ENCODE peak calls at places on chromosomes 6 and 20, in eight cellular contexts. I, X, Y, T, N, K, Z and D are unnamed samples. For H3K36me3, the result is how much of the 10 kb centered on the place peaks cover.

GRCh38 chr6:134171517-134171916 is 119.1 kb upstream of the SLC2A12 start:
- DNase-seq in I (no peak), X (no peak), Y (no peak), T (no peak), N (no peak), K (no peak), Z (no peak), D (no peak)

GRCh38 chr6:39048481-39049399 is at the start of gene GLP1R:
- DNase-seq in I (no peak), X (no peak), Y (no peak), T (no peak), N (no peak), K (no peak), Z (no peak), D (no peak)

GRCh38 chr6:142561511-142562265 is 259.9 kb downstream of the ADGRG6 start:
- DNase-seq in I (no peak), X (no peak), Y (no peak), T (no peak), N (no peak), K (no peak), Z (no peak), D (no peak)

GRCh38 chr6:97919046-97919445 is 636.0 kb upstream of the MMS22L start:
- DNase-seq in I (no peak), X (no peak), Y (no peak), T (no peak), N (no peak), K (no peak), Z (no peak), D (no peak)

GRCh38 chr20:57977141-57977540 is 251.3 kb downstream of the ANKRD60 start:
- DNase-seq in I (no peak), X (no peak), Y (no peak), T (no peak), N (no peak), K (no peak), Z (no peak), D (no peak)

GRCh38 chr20:38726849-38727601 is 2.7 kb downstream of the SLC32A1 start:
- DNase-seq in I (no peak), X (peak), Y (peak), T (no peak), N (no peak), K (no peak), Z (no peak), D (no peak)

GRCh38 chr6:3345836-3346235 is 87.1 kb downstream of the PSMG4 start:
- DNase-seq in I (no peak), X (no peak), Y (no peak), T (no peak), N (no peak), K (no peak), Z (no peak), D (no peak)

GRCh38 chr20:55740076-55740475 is 265.2 kb downstream of the CBLN4 start:
- DNase-seq in I (no peak), X (no peak), Y (no peak), T (no peak), N (no peak), K (no peak), Z (no peak), D (no peak)

GRCh38 chr6:170085475-170086401 is 205.1 kb downstream of the DLL1 start:
- DNase-seq in I (peak), X (peak), Y (no peak), T (no peak), N (peak), K (peak), Z (no peak), D (no peak)

GRCh38 chr20:44904377-44904776 is 5.5 kb upstream of the PABPC1L start:
- DNase-seq in I (no peak), X (no peak), Y (no peak), T (no peak), N (no peak), K (no peak), Z (no peak), D (no peak)
- H3K36me3 ChIP-seq in I (under half), X (under half), Y (half or more), T (under half), N (under half), K (half or more), Z (half or more), D (under half)

DNA sequence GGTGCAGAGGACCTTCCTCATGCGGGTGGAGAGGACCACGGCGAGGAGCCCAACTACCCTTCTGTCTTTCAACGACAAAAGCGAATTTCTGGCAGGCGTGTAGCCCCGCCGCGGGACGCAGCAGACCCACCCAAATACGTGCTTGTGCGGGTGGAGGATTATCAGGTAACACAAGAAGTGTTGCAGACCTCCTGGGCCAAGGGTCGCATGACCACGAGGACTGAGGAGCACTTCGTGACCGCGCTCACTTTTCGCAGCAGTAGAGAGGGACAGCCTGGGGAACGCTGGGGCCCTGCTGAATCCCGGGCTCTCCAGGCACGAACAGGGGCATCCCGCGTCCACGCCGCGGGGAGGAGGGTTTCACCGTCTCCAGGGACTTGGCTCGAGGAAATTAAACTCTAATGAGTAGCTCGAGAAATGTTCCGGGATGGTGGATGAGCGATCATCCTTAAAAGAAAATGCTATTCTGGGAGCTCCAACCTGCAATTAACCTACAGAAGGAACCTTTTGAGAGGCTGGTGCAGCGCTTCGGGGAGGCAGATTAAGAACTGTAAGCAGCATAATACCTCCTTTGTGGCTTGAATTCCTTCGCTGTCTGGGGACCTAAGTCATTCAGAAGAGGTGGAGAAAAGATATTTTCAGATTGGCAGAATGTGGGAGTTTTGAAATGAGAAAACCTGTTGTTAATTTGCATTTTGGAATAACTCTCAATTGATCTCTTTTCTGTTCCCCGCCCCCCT is 828 bp downstream of the C6orf141 start:
- DNase-seq in I (no peak), X (peak), Y (no peak), T (peak), N (peak), K (no peak), Z (peak), D (no peak)
- H3K27ac ChIP-seq in I (no peak), X (peak), Y (no peak), T (no peak), N (no peak), K (no peak), Z (peak), D (no peak)

DNA sequence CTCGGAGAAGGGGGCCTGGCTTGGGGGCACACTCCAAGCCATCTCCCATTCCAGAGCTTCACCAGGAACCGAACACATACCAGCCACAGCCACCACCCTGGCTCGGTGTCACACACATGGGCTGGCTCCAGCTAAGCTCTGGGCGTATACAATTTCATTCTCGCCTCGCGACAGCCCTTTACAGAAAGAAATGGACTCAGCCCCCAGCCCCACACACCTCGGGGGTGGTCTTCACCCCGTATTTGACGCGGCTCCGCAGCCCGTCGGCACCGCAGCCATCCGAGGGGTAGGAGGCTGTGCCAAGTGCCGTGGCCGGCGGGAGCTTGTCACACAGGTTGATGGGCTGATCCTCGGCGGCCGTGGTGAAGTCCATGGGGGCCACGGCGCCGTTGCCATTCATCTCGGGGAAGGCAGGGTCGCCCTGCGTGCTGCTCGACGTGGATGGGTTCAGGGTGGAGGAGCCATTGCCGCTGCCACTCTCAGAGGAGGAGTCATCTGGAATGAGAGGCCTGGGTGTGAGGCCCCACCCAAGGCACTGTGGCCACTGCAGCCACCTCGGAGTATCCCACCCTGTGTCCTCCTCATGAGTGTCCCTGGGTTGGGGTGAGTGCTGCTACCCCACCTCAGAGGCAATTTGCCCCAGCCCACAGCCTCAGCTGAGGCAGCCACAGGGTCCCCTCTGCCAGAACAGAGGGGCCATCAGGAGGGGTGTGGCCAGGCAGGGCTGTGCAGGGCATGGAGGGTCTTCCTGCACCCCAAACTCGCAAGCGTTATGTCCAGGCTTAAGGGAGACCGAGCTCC is 98.0 kb downstream of the ASXL1 start:
- DNase-seq in I (no peak), X (no peak), Y (no peak), T (no peak), N (no peak), K (no peak), Z (no peak), D (no peak)
- H3K36me3 ChIP-seq in I (under half), X (under half), Y (under half), T (under half), N (under half), K (under half), Z (under half), D (under half)

DNA sequence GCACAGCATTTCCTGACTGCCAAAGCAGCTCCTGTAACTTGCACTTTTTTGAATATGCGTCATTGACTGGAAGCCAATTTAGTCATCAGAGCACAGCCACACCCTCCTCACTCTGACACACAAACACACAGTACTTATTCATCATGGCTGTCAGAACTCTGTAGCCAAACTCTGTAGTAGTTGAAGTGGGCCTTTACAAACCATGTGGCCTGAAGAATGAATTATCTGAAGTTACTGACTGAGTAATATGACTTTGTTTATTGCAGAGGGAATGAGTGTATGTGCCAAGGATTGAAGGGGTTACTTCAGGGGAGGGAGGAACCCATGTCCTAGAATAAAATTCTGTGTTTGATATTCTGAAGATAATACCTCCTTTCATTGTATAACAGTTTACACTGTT is 102.7 kb downstream of the FIG4 start:
- DNase-seq in I (no peak), X (no peak), Y (no peak), T (peak), N (no peak), K (peak), Z (peak), D (peak)
- H3K27ac ChIP-seq in I (peak), X (no peak), Y (no peak), T (peak), N (no peak), K (peak), Z (peak), D (peak)

DNA sequence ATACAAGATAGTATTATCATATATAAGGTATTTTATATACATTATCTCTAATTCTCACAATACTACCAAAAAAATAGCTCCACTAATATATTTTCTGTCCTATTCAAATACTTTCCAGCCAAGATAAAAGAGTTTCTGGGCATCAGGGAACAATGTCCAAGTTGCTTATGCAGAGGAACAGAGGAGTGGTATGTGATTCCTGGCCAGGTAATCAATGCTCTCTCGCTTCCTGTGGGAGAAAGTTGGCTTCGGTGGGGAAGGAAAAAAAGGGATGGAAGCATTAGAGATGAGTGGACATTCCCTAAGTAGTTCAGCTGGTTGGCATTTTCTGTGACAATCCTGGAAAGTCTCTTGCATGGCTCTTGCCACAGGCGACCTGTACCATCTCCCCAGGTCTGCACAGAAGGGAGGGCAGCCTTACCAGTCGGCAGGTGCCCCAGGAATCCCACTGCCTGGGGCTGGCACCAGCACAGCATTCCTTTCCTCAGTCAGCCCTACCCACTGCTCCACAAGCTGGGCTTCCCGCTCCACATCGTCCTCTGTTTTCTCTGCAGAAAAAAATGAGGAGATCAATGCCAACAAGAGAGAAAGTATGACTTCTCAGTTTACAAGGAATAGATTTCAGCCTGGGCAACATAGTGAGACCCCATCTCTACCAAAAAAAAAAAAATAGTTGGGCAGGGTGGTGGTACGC is 78.5 kb upstream of the NUP153 start:
- DNase-seq in I (no peak), X (no peak), Y (no peak), T (no peak), N (no peak), K (no peak), Z (no peak), D (no peak)
- H3K36me3 ChIP-seq in I (under half), X (under half), Y (under half), T (under half), N (under half), K (half or more), Z (under half), D (under half)

DNA sequence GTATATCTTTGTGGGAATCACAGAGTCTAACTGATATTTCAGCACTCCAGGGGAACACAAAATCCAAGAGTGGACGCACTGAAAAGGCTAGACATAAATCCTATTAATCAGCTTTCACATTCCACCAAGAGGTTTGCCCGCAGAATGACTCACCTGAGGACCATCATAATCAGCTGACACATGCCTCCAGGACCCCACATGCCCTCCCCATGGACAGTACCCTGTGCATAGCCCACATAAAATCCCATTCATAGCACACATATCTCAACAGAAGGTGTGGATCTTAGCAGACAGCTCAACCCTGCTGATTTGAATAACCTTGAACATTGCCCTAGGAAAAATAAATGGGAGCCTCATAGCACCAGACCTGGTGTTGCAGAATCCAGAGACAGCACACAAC is 246.8 kb upstream of the TENT5A start:
- DNase-seq in I (no peak), X (no peak), Y (no peak), T (peak), N (no peak), K (no peak), Z (no peak), D (no peak)
- H3K27ac ChIP-seq in I (no peak), X (no peak), Y (no peak), T (no peak), N (no peak), K (no peak), Z (no peak), D (no peak)